ENCODE peak calls at places on chromosomes 6 and 20, in seven cellular contexts. K is HepG2, R is SK-N-SH, W is GM12891, I is H1, F is K562, Y is GM12878. U is an unnamed sample.

GRCh38 chr6:26556263-26557070 is 18.3 kb downstream of the HMGN4 start:
- DNase-seq in R (peak), F (peak), K (peak), W (no peak), Y (no peak), I (peak), U (no peak)

GRCh38 chr6:151275121-151275520 is 35.4 kb downstream of the AKAP12 start:
- DNase-seq in Y (no peak), I (no peak), K (no peak), W (no peak), F (no peak), R (no peak), U (no peak)

GRCh38 chr6:72206606-72207005 is 320.3 kb downstream of the RIMS1 start:
- DNase-seq in W (no peak), K (no peak), Y (no peak), I (no peak), R (no peak), F (no peak), U (no peak)

GRCh38 chr6:4004249-4004648 is 74.7 kb downstream of the FAM217A start:
- DNase-seq in R (no peak), K (no peak), Y (no peak), I (no peak), F (no peak), W (no peak), U (no peak)

GRCh38 chr6:1481326-1481725 is 92.0 kb downstream of the FOXF2 start:
- DNase-seq in Y (no peak), F (no peak), R (no peak), W (no peak), K (no peak), I (no peak), U (no peak)

GRCh38 chr20:47577271-47577670 is 75.6 kb downstream of the NCOA3 start:
- DNase-seq in K (no peak), R (no peak), W (no peak), F (no peak), Y (no peak), I (no peak), U (no peak)

GRCh38 chr20:17966432-17967312 is 1.9 kb downstream of the SNX5 start:
- DNase-seq in I (no peak), W (no peak), F (peak), K (peak), Y (no peak), R (peak), U (no peak)

GRCh38 chr6:149967591-149967990 is 3.8 kb downstream of the ULBP1 start:
- DNase-seq in W (no peak), Y (no peak), K (no peak), R (no peak), F (no peak), I (no peak), U (no peak)

GRCh38 chr6:169982461-169983386 is 231.3 kb downstream of the ERMARD start:
- DNase-seq in Y (no peak), I (no peak), F (no peak), K (no peak), R (no peak), W (no peak), U (no peak)

GRCh38 chr6:109083657-109084056 is 11.0 kb downstream of the SESN1 start:
- DNase-seq in I (no peak), F (no peak), K (no peak), W (no peak), Y (no peak), R (no peak), U (no peak)

GRCh38 chr20:42688576-42688975 is 501.1 kb downstream of the PTPRT start:
- DNase-seq in Y (no peak), K (no peak), W (no peak), R (no peak), I (peak), F (peak), U (no peak)

GRCh38 chr20:24420567-24420966 is 48.9 kb upstream of the SYNDIG1 start:
- DNase-seq in F (no peak), W (no peak), I (no peak), K (no peak), R (peak), Y (no peak), U (no peak)

DNA sequence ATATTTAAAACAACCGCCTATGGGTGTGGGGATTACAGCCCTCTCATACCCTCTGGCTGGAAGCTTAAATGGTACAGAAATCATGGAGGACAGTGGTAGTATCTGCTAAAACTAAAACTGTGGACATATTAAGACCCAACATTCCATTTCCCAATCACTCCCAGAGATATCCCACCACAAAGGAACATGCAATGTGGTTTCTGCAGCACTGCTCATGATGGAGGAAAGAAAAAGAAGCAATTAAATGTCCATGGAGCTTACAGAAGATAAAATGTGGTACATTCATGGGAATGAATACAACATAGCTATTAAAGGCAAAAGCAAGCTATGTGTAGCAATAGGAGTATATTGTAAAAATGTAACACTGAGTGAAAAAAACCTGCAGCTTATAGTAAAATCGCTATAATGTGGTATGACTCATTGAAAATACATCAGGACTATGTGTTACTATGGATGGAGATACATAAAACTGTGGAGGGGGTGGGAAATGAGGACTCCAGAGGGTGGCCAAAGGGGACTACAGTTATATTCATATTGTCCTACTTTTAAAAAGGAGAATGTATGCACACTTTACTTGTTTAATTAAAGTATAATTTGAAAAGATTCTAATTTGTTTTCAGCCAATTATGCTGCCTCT is 22.9 kb upstream of the NNAT start:
- DNase-seq in R (no peak), W (no peak), I (no peak), F (no peak), K (no peak), Y (no peak), U (no peak)
- TF ChIP-seq TAF1 in R (no peak), W (no peak), I (no peak), F (no peak), K (no peak), Y (no peak), U (no peak)

DNA sequence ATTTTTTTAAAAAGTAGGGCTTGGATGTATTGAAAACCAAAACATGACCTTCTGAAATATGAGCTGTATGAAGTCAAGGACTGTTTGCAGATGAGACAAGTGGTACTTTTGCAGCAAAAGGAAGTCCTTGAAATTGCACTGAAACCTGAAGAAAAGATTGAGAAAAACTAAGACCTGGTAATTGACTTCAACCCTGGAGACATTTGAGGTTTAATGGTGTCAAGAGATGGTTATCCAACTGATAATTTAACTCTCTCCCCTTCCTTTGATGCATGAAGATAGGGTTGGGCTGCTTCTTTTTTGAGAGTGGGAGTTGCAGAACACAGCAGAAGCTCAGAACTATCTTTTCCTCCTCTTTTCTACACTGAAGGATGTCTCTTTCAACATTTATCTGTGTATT is 180.9 kb upstream of the DTNBP1 start:
- DNase-seq in I (no peak), W (no peak), R (no peak), Y (no peak), F (no peak), K (no peak), U (no peak)
- TF ChIP-seq TAF1 in I (no peak), W (no peak), R (no peak), Y (no peak), F (no peak), K (no peak), U (no peak)

DNA sequence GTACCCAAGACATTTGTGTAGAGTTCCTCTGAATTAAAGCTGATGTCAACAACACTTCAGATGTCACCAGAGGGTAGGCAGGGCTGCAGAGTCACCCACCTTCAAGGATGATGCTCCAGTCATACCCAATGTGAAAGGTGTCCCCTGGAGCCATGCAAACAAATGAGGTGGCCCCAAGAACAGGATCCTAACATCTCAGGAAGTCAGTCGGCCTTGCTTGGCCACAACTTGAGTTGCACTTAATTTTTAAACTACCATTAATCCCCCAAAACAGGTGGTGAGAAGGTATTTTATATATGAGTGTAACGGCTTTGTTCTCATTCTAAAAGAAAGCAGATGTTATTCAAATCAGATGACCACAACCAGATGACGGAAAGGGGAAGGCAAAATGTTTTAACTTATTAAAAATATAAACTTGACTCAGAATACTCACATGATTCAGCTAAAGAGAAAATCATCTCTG is 21.1 kb upstream of the SERPINB1 start:
- DNase-seq in F (no peak), Y (peak), I (no peak), R (no peak), K (no peak), W (no peak), U (no peak)
- TF ChIP-seq TAF1 in F (no peak), Y (no peak), I (no peak), R (no peak), K (no peak), W (no peak), U (no peak)

GRCh38 chr20:62645613-62646012 is 3.3 kb downstream of the SLCO4A1 start:
- DNase-seq in F (no peak), K (no peak), I (no peak), W (no peak), R (no peak), Y (no peak), U (no peak)

GRCh38 chr20:62648318-62648995 is 6.2 kb downstream of the SLCO4A1 start:
- DNase-seq in K (no peak), Y (no peak), R (no peak), W (no peak), I (no peak), F (no peak), U (no peak)

GRCh38 chr20:62646851-62647520 is 4.7 kb downstream of the SLCO4A1 start:
- DNase-seq in R (no peak), F (no peak), K (no peak), Y (no peak), W (no peak), I (no peak), U (no peak)

GRCh38 chr20:62649140-62649539 is 6.8 kb downstream of the SLCO4A1 start:
- DNase-seq in K (no peak), F (no peak), I (no peak), Y (no peak), W (no peak), R (no peak), U (no peak)

DNA sequence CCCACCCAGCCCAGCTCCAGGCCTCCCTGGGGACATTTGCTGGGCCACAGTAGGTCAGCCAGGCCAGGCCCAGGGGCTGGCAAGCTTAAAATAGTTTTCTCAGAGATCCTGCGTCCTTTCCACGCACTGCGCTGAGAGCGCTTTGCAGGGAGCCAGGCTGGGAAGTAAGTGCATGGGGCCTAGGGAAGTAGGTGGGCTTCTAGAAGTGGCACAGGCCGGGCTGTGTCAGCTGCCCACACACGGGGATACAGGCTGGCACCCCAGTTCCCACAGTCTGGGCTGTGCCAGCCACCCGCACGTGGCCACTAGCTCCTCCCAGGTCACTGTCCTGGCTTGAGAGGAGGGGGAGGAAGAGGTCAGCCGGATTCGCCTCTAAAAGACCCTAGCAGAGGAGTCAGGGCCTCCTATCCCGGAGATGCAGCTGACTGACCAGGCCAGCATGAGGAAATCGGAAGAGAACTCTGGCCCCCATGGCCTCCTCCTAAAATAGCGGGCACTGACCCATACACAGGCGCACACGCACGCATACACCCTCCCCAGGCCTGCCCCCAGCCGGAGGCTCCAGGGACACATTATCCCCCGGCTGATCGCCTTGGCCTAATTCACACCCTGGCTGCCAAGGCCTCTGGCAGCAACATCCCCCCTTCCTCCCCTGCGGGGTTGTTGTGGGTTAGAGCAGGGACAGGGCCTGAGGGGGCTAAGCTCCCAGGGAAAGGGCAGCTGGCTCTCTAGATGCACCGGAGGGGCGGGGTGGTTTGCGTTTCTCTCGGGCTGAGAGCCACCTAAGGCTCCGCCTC is 5.4 kb downstream of the SLCO4A1 start:
- DNase-seq in W (no peak), F (no peak), I (no peak), Y (no peak), R (no peak), K (no peak), U (no peak)
- TF ChIP-seq TAF1 in W (no peak), F (no peak), I (no peak), Y (no peak), R (no peak), K (no peak), U (no peak)

GRCh38 chr20:1811621-1812498 is 83.3 kb upstream of the SIRPA start:
- DNase-seq in I (no peak), F (no peak), Y (no peak), W (no peak), K (peak), R (no peak), U (no peak)

GRCh38 chr20:1813674-1814635 is 81.3 kb upstream of the SIRPA start:
- DNase-seq in Y (no peak), I (no peak), F (no peak), R (peak), W (no peak), K (no peak), U (no peak)

GRCh38 chr20:1815502-1816085 is 79.6 kb upstream of the SIRPA start:
- DNase-seq in K (no peak), I (no peak), W (no peak), F (no peak), Y (no peak), R (no peak), U (no peak)

GRCh38 chr20:1810926-1811620 is 84.1 kb upstream of the SIRPA start:
- DNase-seq in I (no peak), W (no peak), Y (no peak), R (no peak), K (peak), F (no peak), U (no peak)

GRCh38 chr20:1813101-1813529 is 82.1 kb upstream of the SIRPA start:
- DNase-seq in Y (no peak), K (peak), F (no peak), I (no peak), R (no peak), W (no peak), U (no peak)
- TF ChIP-seq TAF1 in Y (no peak), K (no peak), F (no peak), I (no peak), R (no peak), W (no peak), U (no peak)

DNA sequence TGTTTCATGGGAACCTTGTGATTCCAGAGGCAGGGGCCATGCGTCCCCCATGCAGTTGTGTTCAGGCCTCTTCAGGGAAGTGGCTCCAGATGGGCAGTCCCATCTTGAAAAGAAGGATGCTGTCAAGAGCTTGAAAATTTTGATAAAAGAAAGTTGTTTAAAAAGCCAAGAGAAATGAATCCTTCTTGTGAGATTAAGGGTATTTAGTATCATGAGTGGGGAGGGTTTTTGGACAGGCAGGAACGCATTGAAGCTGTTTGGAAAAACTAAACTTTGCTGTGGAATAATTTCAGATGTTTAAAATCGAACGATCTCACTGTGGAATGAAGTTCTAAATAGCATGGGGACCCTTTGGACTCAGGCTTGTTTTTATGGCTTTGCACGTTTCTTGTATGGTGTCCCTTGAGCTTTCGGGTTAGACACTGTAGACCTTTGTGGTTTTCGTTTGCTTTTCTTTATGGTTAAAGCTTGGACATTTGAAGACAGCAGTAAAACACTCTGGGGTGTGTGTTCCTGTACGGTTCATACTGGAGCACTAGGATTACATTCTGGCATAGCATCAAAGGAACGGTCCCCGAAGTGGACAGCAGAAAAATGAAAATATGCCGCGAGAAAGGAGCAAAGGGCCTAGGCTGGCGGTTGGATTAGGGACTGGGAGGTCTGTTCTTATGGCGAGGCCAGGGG is 18.2 kb downstream of the KIF25 start:
- DNase-seq in F (no peak), I (peak), W (no peak), R (no peak), K (peak), Y (no peak), U (no peak)
- TF ChIP-seq TAF1 in F (no peak), I (no peak), W (no peak), R (no peak), K (no peak), Y (no peak), U (no peak)

DNA sequence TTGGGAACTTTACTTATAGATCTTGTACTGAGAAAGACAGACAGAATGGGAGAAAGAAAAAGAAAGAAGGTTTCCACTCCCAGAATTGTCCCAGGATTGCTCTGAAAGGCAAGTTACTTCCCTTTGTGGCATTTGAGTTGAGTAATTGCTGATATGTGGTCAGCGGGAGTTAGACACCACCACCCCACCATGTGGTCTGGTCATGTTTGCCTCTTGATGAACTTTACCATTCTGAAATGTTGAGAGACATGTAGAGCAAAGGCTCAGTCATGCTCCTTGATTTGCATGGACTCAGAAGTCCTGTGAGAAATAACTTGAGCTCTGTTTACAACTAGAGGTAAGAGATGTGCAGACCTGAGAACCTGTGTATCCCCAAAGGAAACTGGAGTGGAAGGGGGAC is 17.1 kb downstream of the TCF21 start:
- DNase-seq in F (no peak), R (no peak), W (no peak), K (no peak), I (no peak), Y (no peak), U (no peak)
- TF ChIP-seq TAF1 in F (no peak), R (no peak), W (no peak), K (no peak), I (no peak), Y (no peak), U (no peak)

DNA sequence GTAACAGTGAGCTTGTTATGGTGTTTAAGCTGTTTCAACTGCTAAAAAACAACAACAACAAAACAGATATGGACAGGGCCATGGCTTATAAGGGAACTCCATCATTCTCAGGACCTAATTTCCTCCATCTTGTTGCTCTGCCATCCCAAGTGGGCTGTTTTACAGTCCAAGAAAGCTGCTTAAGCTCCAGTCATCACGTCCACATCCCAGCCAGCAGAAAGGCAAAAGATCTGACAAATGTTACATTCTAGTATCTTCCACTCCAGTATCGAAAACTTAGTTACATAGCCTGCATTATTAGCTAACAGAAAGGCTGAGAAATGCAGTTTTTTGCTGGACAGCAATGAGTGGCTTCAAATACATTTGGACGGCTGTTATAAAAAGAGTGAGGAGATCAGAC is 23.0 kb upstream of the TFAP2A start:
- DNase-seq in W (no peak), I (no peak), R (no peak), F (no peak), Y (no peak), K (no peak), U (no peak)
- TF ChIP-seq TAF1 in W (no peak), I (no peak), R (no peak), F (no peak), Y (no peak), K (no peak), U (no peak)

GRCh38 chr20:58086763-58087566 is 141.5 kb downstream of the ANKRD60 start:
- DNase-seq in Y (no peak), K (peak), W (peak), F (peak), I (peak), R (peak), U (no peak)
- TF ChIP-seq TAF1 in Y (no peak), K (no peak), W (no peak), F (no peak), I (no peak), R (no peak), U (no peak)

U was measured in GM12892.